ENCODE peak calls at places on chromosomes 1 and 21, in six cellular contexts. I is spleen, D is mesenchymal stem cell, H is pancreas, U is BJ, X is cardiac fibroblast. K is an unnamed sample.
A peak's percentile ranks its signal among the peaks of the same experiment; 100 is the strongest.

GRCh38 chr1:53691326-53691725 is 47.6 kb downstream of the GLIS1 start:
- DNase-seq in I (no peak), D (no peak), H (no peak), U (no peak), X (no peak), K (no peak)

GRCh38 chr1:98256700-98257099 is 335.9 kb upstream of the DPYD start:
- DNase-seq in I (no peak), D (no peak), H (no peak), U (no peak), X (no peak), K (no peak)

GRCh38 chr21:33238146-33238545 is 8.4 kb downstream of the IFNAR2 start:
- DNase-seq in I (no peak), D (no peak), H (no peak), U (no peak), X (no peak), K (no peak)

GRCh38 chr21:35075546-35075945 is 26.4 kb upstream of the RUNX1 start:
- DNase-seq in I (no peak), D (peak; percentile 86), H (no peak), U (no peak), X (peak; percentile 54), K (no peak)

GRCh38 chr1:84267476-84267875 is 34.0 kb upstream of the SAMD13 start:
- DNase-seq in I (no peak), D (no peak), H (no peak), U (no peak), X (no peak), K (no peak)

GRCh38 chr1:229781453-229781852 is 155.4 kb downstream of the URB2 start:
- DNase-seq in I (no peak), D (no peak), H (peak; percentile 73), U (no peak), X (no peak), K (no peak)

GRCh38 chr1:156432109-156433018 is 63.4 kb downstream of the RHBG start:
- DNase-seq in I (no peak), D (no peak), H (no peak), U (no peak), X (no peak), K (no peak)

GRCh38 chr1:170891872-170892271 is 43.5 kb upstream of the MROH9 start:
- DNase-seq in I (no peak), D (no peak), H (no peak), U (no peak), X (no peak), K (no peak)

GRCh38 chr1:44036409-44037111 is 5.3 kb upstream of the SLC6A9 start:
- DNase-seq in I (no peak), D (peak; percentile 71), H (peak; percentile 73), U (no peak), X (peak; percentile 68), K (peak; percentile 32)

GRCh38 chr1:215502081-215502480 is 65.0 kb upstream of the KCTD3 start:
- DNase-seq in I (no peak), D (no peak), H (no peak), U (no peak), X (no peak), K (no peak)

GRCh38 chr1:236122176-236122575 is 20.2 kb upstream of the GPR137B start:
- DNase-seq in I (no peak), D (no peak), H (no peak), U (no peak), X (no peak), K (no peak)

GRCh38 chr1:43563779-43564616 is 33.3 kb downstream of the PTPRF start:
- DNase-seq in I (no peak), D (no peak), H (no peak), U (no peak), X (peak; percentile 48), K (no peak)

GRCh38 chr21:38311765-38312164 is 55.0 kb downstream of the KCNJ15 start:
- DNase-seq in I (no peak), D (no peak), H (no peak), U (no peak), X (no peak), K (no peak)

GRCh38 chr1:226809785-226810571 is 60.4 kb upstream of the PSEN2 start:
- DNase-seq in I (peak; percentile 52), D (peak; percentile 33), H (no peak), U (peak; percentile 83), X (no peak), K (no peak)

GRCh38 chr1:22930235-22930912 is 42.3 kb downstream of the LACTBL1 start:
- DNase-seq in I (peak; percentile 57), D (peak; percentile 51), H (peak; percentile 63), U (no peak), X (peak; percentile 33), K (peak; percentile 6)

GRCh38 chr1:208167229-208167869 is 76.8 kb downstream of the PLXNA2 start:
- DNase-seq in I (no peak), D (no peak), H (no peak), U (no peak), X (no peak), K (no peak)

GRCh38 chr1:208166340-208167138 is 77.6 kb downstream of the PLXNA2 start:
- DNase-seq in I (no peak), D (no peak), H (no peak), U (no peak), X (no peak), K (no peak)

GRCh38 chr1:208171615-208172388 is 72.4 kb downstream of the PLXNA2 start:
- DNase-seq in I (no peak), D (no peak), H (no peak), U (no peak), X (no peak), K (peak; percentile 36)

GRCh38 chr1:208170252-208170651 is 73.9 kb downstream of the PLXNA2 start:
- DNase-seq in I (no peak), D (no peak), H (peak; percentile 76), U (no peak), X (no peak), K (no peak)

DNA sequence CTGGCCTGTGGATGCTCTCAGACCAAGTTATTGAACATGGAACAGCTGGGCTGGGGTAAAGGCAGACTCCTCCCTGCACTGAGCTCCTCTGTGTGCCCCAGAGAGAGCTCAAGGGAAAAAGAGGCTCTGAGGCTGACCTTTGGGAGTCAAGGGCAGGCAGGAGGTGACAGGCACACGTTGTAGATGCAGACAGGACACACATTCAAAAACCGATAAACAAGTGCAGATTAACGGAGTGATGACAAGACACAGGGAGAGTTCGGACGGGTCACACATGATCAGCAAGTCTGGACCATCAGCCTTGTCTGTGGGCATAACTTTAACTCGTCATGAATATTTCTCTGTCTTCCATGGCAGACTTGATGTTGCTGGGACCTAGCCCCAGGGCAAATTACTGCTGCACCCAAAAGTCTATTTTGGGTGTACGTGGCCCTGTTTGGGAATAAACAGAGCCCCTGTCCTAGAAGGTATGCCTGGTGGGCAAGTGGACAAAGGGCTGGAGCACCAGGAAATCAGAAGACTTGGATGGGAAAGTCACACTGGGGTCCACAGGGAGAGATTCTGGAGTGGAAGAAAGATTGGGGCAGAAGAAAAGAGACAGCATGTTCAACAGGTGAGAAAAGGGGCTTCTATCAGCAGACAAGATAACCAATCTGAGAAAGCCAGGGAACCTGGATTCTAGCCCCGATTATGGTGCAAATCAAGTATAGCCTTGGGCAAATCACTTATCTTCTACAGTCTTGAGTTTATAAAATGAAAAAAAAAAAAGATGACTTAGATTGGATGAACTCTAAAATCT is 74.9 kb downstream of the PLXNA2 start:
- DNase-seq in I (no peak), D (no peak), H (no peak), U (no peak), X (no peak), K (no peak)
- H3K4me3 ChIP-seq in I (no peak overlapping the region), D (no peak overlapping the region), H (no peak overlapping the region), U (no peak overlapping the region), X (no peak overlapping the region), K (no peak overlapping the region)

GRCh38 chr1:3531928-3532327 is 77.5 kb downstream of the ARHGEF16 start:
- DNase-seq in I (peak; percentile 82), D (no peak), H (no peak), U (no peak), X (no peak), K (no peak)

GRCh38 chr1:3530931-3531818 is 76.7 kb downstream of the ARHGEF16 start:
- DNase-seq in I (peak; percentile 92), D (no peak), H (peak; percentile 89), U (no peak), X (peak; percentile 70), K (peak; percentile 46)

GRCh38 chr1:3530086-3530930 is 75.8 kb downstream of the ARHGEF16 start:
- DNase-seq in I (no peak), D (no peak), H (no peak), U (no peak), X (no peak), K (no peak)

GRCh38 chr1:3527774-3528173 is 73.3 kb downstream of the ARHGEF16 start:
- DNase-seq in I (no peak), D (no peak), H (no peak), U (no peak), X (no peak), K (no peak)

DNA sequence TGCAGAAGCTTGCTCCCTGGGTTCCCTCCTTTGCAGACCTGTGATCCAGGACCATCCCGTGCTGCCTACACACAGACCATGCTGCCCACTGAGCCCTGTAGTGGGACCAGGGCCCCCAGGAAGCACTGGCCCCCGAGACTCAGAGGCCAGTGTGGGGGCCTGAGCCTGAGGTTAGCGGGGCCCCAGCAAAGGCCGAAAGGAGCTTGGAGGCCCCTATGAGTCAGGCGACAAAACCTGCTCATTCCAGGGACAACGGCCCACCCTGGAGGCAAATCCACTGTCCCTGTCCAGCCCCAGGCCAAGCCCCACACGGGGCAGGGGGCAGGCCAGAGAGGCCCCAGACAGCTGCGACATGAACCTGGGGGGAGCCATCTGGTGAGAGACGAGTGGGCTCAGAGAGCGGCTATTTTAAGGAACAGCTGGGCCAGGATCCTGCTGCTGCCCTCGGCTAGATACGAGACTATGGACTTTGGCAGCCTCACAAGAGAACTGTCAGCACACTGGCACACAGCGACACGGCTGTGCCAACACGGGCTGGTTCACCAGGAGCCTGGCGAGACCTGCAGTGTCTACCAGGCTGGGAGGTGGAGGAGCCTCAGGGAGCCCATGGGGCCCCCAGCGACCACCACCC is 74.7 kb downstream of the ARHGEF16 start:
- DNase-seq in I (no peak), D (no peak), H (peak; percentile 78), U (no peak), X (no peak), K (no peak)
- H3K4me3 ChIP-seq in I (no peak overlapping the region), D (peak overlapping the region; percentile 80), H (no peak overlapping the region), U (peak overlapping the region; percentile 53), X (no peak overlapping the region), K (no peak overlapping the region)

GRCh38 chr1:145955436-145955835 is 2.4 kb downstream of the LIX1L start:
- DNase-seq in I (no peak), D (no peak), H (no peak), U (no peak), X (peak; percentile 52), K (no peak)
- H3K4me3 ChIP-seq in I (no peak overlapping the region), D (peak overlapping the region; percentile 90), H (no peak overlapping the region), U (no peak overlapping the region), X (no peak overlapping the region), K (no peak overlapping the region)

DNA sequence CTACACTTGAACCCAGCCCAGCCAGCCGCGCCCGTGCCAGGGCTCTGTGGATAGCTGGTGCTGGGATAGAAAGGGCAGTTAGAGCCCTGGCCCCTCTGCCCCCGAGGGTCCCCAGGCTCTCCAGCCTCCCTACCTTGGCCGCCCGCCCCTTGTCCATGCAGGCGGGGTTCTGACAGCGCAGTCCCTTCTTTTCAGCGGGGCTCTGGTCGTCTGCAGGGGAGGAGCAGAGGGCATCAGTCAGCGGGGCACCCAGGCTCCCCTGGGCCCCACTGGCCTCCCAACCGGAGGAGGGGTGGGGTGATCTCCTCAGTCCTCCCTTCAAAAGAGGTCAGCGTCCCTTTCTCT is 4.9 kb upstream of the PLEKHG5 start:
- DNase-seq in I (no peak), D (no peak), H (no peak), U (no peak), X (no peak), K (no peak)
- H3K4me3 ChIP-seq in I (peak overlapping the region; percentile 53), D (peak overlapping the region; percentile 78), H (no peak overlapping the region), U (peak overlapping the region; percentile 53), X (peak overlapping the region; percentile 68), K (no peak overlapping the region)

K was measured in Jurkat, Clone E6-1.